ENCODE peak calls at places on chromosomes 11 and 22, in eight cellular contexts. W, J, A, E, Y, F, M and G are unnamed samples.

GRCh38 chr11:99841885-99842284 is 821.1 kb downstream of the CNTN5 start:
- DNase-seq in M (no peak), Y (no peak), J (no peak), A (no peak), F (no peak), W (no peak), E (no peak), G (no peak)

GRCh38 chr22:40401532-40401931 is 31.1 kb downstream of the SGSM3 start:
- DNase-seq in F (no peak), J (no peak), W (no peak), A (no peak), M (no peak), E (peak), Y (no peak), G (peak)

GRCh38 chr11:125886997-125887372 is 483 bp upstream of the HYLS1 start:
- DNase-seq in F (no peak), E (peak), A (no peak), M (no peak), W (peak), Y (no peak), J (no peak), G (no peak)

GRCh38 chr11:30392221-30392784 is 69.4 kb downstream of the ARL14EP start:
- DNase-seq in J (no peak), Y (peak), M (no peak), E (no peak), F (no peak), W (no peak), A (no peak), G (no peak)

GRCh38 chr11:94128746-94129504 is at the start of gene PANX1:
- DNase-seq in F (peak), W (peak), M (peak), E (peak), J (peak), A (peak), Y (peak), G (peak)

GRCh38 chr11:66595245-66595904 is 2.4 kb downstream of the CCS start:
- DNase-seq in E (no peak), W (peak), M (no peak), F (peak), Y (no peak), J (no peak), A (peak), G (no peak)

GRCh38 chr11:44711772-44712608 is 14.8 kb upstream of the TSPAN18 start:
- DNase-seq in M (no peak), F (no peak), J (no peak), E (no peak), Y (no peak), A (peak), W (no peak), G (no peak)

GRCh38 chr11:47028530-47029093 is 92.1 kb downstream of the CSTPP1 start:
- DNase-seq in E (no peak), J (no peak), F (peak), A (no peak), W (no peak), M (no peak), Y (no peak), G (no peak)

GRCh38 chr22:23837496-23837859 is 1.3 kb downstream of the DERL3 start:
- DNase-seq in E (no peak), W (peak), A (no peak), Y (no peak), J (no peak), M (no peak), F (no peak), G (no peak)

GRCh38 chr22:45073064-45073463 is 63.3 kb upstream of the PHF21B start:
- DNase-seq in E (no peak), Y (no peak), A (no peak), M (no peak), F (no peak), J (no peak), W (no peak), G (no peak)

GRCh38 chr11:101327908-101328307 is 198.3 kb upstream of the PGR start:
- DNase-seq in M (no peak), J (no peak), Y (no peak), F (peak), W (no peak), E (no peak), A (no peak), G (no peak)

GRCh38 chr11:72641900-72642814 is 32.1 kb downstream of the PDE2A start:
- DNase-seq in A (peak), M (peak), Y (peak), F (no peak), E (peak), W (peak), J (peak), G (no peak)

GRCh38 chr11:125301301-125301700 is 136.8 kb downstream of the PKNOX2 start:
- DNase-seq in A (no peak), M (no peak), Y (no peak), J (no peak), E (no peak), F (no peak), W (no peak), G (no peak)

GRCh38 chr11:127986073-127986472 is 601.3 kb downstream of the ETS1 start:
- DNase-seq in Y (no peak), J (no peak), F (no peak), E (no peak), M (no peak), W (no peak), A (no peak), G (no peak)

GRCh38 chr22:30276041-30276440 is 9.4 kb upstream of the OSM start:
- DNase-seq in M (no peak), J (no peak), A (no peak), E (no peak), W (no peak), Y (no peak), F (no peak), G (no peak)

GRCh38 chr22:49866646-49867045 is 13.0 kb downstream of the ZBED4 start:
- DNase-seq in W (no peak), A (no peak), Y (no peak), E (no peak), M (no peak), J (no peak), F (no peak), G (no peak)

GRCh38 chr11:104668797-104669463 is 229.3 kb downstream of the CASP12 start:
- DNase-seq in F (peak), E (no peak), W (no peak), M (no peak), J (no peak), Y (no peak), A (no peak), G (no peak)

GRCh38 chr11:45289369-45289768 is 3.2 kb upstream of the SYT13 start:
- DNase-seq in Y (no peak), F (peak), W (no peak), A (no peak), J (no peak), M (no peak), E (no peak), G (no peak)

GRCh38 chr22:28799125-28799833 is 1.1 kb downstream of the XBP1 start:
- DNase-seq in M (no peak), W (no peak), F (peak), A (peak), E (peak), J (no peak), Y (peak), G (no peak)

GRCh38 chr11:107592813-107593212 is 1.9 kb downstream of the ELMOD1 start:
- DNase-seq in A (no peak), J (no peak), M (no peak), W (no peak), E (no peak), Y (no peak), F (no peak), G (no peak)

GRCh38 chr11:36672815-36673450 is 74.9 kb upstream of the RAG2 start:
- DNase-seq in A (peak), E (no peak), F (peak), Y (peak), M (peak), J (no peak), W (no peak), G (no peak)

GRCh38 chr22:47221840-47222615 is 459.6 kb downstream of the TBC1D22A start:
- DNase-seq in E (no peak), A (no peak), J (peak), M (no peak), Y (no peak), F (no peak), W (no peak), G (no peak)